ENCODE peak calls at places on chromosome 3, in six cellular contexts. H is HTR-8/SVneo, Q is foreskin fibroblast, G is ureter, J is GM04503, E is COR-L47. R is an unnamed sample.

GRCh38 chr3:32401141-32401540 is 9.5 kb downstream of the CMTM7 start:
- DNase-seq in H (no peak), Q (no peak), G (no peak), J (no peak), E (no peak), R (no peak)

GRCh38 chr3:79140718-79141117 is 627.1 kb downstream of the ROBO1 start:
- DNase-seq in H (peak; percentile 13), Q (peak; percentile 4), G (no peak), J (peak; percentile 27), E (no peak), R (no peak)

GRCh38 chr3:67653425-67654098 is 850 bp downstream of the SUCLG2 start:
- DNase-seq in H (no peak), Q (no peak), G (no peak), J (no peak), E (no peak), R (no peak)

GRCh38 chr3:81851166-81851565 is 89.7 kb upstream of the GBE1 start:
- DNase-seq in H (no peak), Q (no peak), G (no peak), J (no peak), E (no peak), R (no peak)

GRCh38 chr3:192011137-192011536 is 550.2 kb downstream of the PYDC2 start:
- DNase-seq in H (no peak), Q (no peak), G (no peak), J (no peak), E (no peak), R (no peak)

GRCh38 chr3:190012314-190012782 is 108.3 kb downstream of the P3H2 start:
- DNase-seq in H (no peak), Q (no peak), G (no peak), J (no peak), E (no peak), R (peak; percentile 78)

GRCh38 chr3:175193815-175194518 is 334.8 kb downstream of the NAALADL2 start:
- DNase-seq in H (peak; percentile 21), Q (no peak), G (no peak), J (peak; percentile 12), E (no peak), R (no peak)

GRCh38 chr3:132660056-132660744 is at the start of gene UBA5:
- DNase-seq in H (peak; percentile 59), Q (peak; percentile 50), G (peak; percentile 73), J (peak; percentile 29), E (peak; percentile 45), R (peak; percentile 10)

GRCh38 chr3:184155644-184156521 is 706 bp downstream of the DVL3 start:
- DNase-seq in H (no peak), Q (no peak), G (no peak), J (no peak), E (no peak), R (no peak)

GRCh38 chr3:174325834-174326705 is 533.1 kb upstream of the NAALADL2 start:
- DNase-seq in H (no peak), Q (peak; percentile 48), G (no peak), J (peak; percentile 88), E (no peak), R (peak; percentile 47)

GRCh38 chr3:53102601-53103147 is 27.6 kb downstream of the RFT1 start:
- DNase-seq in H (no peak), Q (no peak), G (no peak), J (no peak), E (no peak), R (no peak)

GRCh38 chr3:50147447-50147846 is 7.7 kb upstream of the SEMA3F start:
- DNase-seq in H (no peak), Q (no peak), G (no peak), J (no peak), E (no peak), R (no peak)

GRCh38 chr3:4734454-4734853 is 241.3 kb downstream of the ITPR1 start:
- DNase-seq in H (no peak), Q (no peak), G (peak; percentile 39), J (no peak), E (no peak), R (no peak)

GRCh38 chr3:181838940-181839914 is 127.5 kb downstream of the SOX2 start:
- DNase-seq in H (no peak), Q (no peak), G (no peak), J (no peak), E (peak; percentile 96), R (no peak)

GRCh38 chr3:139301183-139301582 is 42.6 kb upstream of the MRPS22 start:
- DNase-seq in H (no peak), Q (no peak), G (no peak), J (no peak), E (no peak), R (no peak)

GRCh38 chr3:50445919-50446318 is 57.5 kb downstream of the CACNA2D2 start:
- DNase-seq in H (no peak), Q (no peak), G (no peak), J (no peak), E (peak; percentile 29), R (no peak)

GRCh38 chr3:67901681-67902080 is 247.3 kb upstream of the SUCLG2 start:
- DNase-seq in H (no peak), Q (no peak), G (no peak), J (no peak), E (peak; percentile 31), R (no peak)

GRCh38 chr3:115498898-115499297 is 124.4 kb upstream of the GAP43 start:
- DNase-seq in H (no peak), Q (no peak), G (no peak), J (no peak), E (no peak), R (no peak)

GRCh38 chr3:152438181-152438580 is 169.5 kb downstream of the MBNL1 start:
- DNase-seq in H (no peak), Q (no peak), G (no peak), J (no peak), E (no peak), R (no peak)

GRCh38 chr3:8712045-8712870 is 21.3 kb upstream of the CAV3 start:
- DNase-seq in H (no peak), Q (peak; percentile 58), G (no peak), J (peak; percentile 45), E (peak; percentile 38), R (no peak)

GRCh38 chr3:106176734-106177133 is 307.9 kb upstream of the CBLB start:
- DNase-seq in H (no peak), Q (no peak), G (no peak), J (no peak), E (no peak), R (no peak)

GRCh38 chr3:49265987-49266386 is 11.0 kb downstream of the C3orf62 start:
- DNase-seq in H (no peak), Q (no peak), G (no peak), J (no peak), E (no peak), R (no peak)

GRCh38 chr3:131731709-131732108 is 228.9 kb upstream of the MRPL3 start:
- DNase-seq in H (no peak), Q (no peak), G (no peak), J (no peak), E (no peak), R (no peak)

GRCh38 chr3:61947456-61947855 is 386.1 kb downstream of the PTPRG start:
- DNase-seq in H (no peak), Q (no peak), G (no peak), J (no peak), E (no peak), R (no peak)

GRCh38 chr3:42683875-42684593 is 1.3 kb upstream of the KLHL40 start:
- DNase-seq in H (peak; percentile 90), Q (peak; percentile 94), G (peak; percentile 76), J (peak; percentile 74), E (no peak), R (peak; percentile 84)

GRCh38 chr3:183959214-183959613 is 58.5 kb downstream of the ABCC5 start:
- DNase-seq in H (no peak), Q (no peak), G (no peak), J (no peak), E (no peak), R (no peak)

GRCh38 chr3:178277605-178278004 is 258.6 kb upstream of the KCNMB2 start:
- DNase-seq in H (no peak), Q (no peak), G (no peak), J (no peak), E (no peak), R (peak; percentile 19)

GRCh38 chr3:108202080-108202479 is 20.1 kb downstream of the IFT57 start:
- DNase-seq in H (no peak), Q (no peak), G (no peak), J (no peak), E (no peak), R (no peak)

GRCh38 chr3:111277226-111277625 is 205.6 kb downstream of the NECTIN3 start:
- DNase-seq in H (peak; percentile 8), Q (peak; percentile 40), G (no peak), J (peak; percentile 18), E (no peak), R (peak; percentile 45)

GRCh38 chr3:131109156-131109555 is 82.5 kb downstream of the NEK11 start:
- DNase-seq in H (no peak), Q (no peak), G (no peak), J (no peak), E (no peak), R (no peak)

GRCh38 chr3:113668015-113668414 is 28.4 kb downstream of the USF3 start:
- DNase-seq in H (no peak), Q (peak; percentile 41), G (no peak), J (no peak), E (no peak), R (no peak)

GRCh38 chr3:5194801-5195509 is 7.4 kb downstream of the EDEM1 start:
- DNase-seq in H (peak; percentile 80), Q (peak; percentile 68), G (peak; percentile 57), J (no peak), E (no peak), R (peak; percentile 59)

GRCh38 chr3:50506169-50506568 is 2.7 kb upstream of the CACNA2D2 start:
- DNase-seq in H (no peak), Q (no peak), G (no peak), J (no peak), E (no peak), R (no peak)

GRCh38 chr3:99509224-99509623 is 129.2 kb upstream of the COL8A1 start:
- DNase-seq in H (peak; percentile 10), Q (no peak), G (no peak), J (peak; percentile 74), E (no peak), R (no peak)

GRCh38 chr3:12046406-12046805 is 42.2 kb downstream of the SYN2 start:
- DNase-seq in H (no peak), Q (peak; percentile 2), G (no peak), J (no peak), E (no peak), R (no peak)

GRCh38 chr3:88038561-88038960 is 20.2 kb downstream of the CGGBP1 start:
- DNase-seq in H (no peak), Q (peak; percentile 82), G (no peak), J (peak; percentile 47), E (no peak), R (no peak)

GRCh38 chr3:43497405-43497804 is 124.4 kb downstream of the ANO10 start:
- DNase-seq in H (no peak), Q (no peak), G (no peak), J (no peak), E (no peak), R (no peak)

GRCh38 chr3:57977755-57978715 is 30.2 kb upstream of the FLNB start:
- DNase-seq in H (no peak), Q (no peak), G (no peak), J (no peak), E (no peak), R (no peak)